ENCODE peak calls at places on chromosomes 7 and 10, in four cellular contexts. Z is HepG2, N is K562, W is HCT116. E is an unnamed sample.

GRCh38 chr10:23099816-23100215 is 4.4 kb downstream of the MSRB2 start:
- DNase-seq in Z (peak), W (no peak), N (no peak), E (no peak)

GRCh38 chr7:90250601-90251303 is 5.8 kb downstream of the CFAP69 start:
- DNase-seq in Z (no peak), N (no peak), W (no peak), E (no peak)

GRCh38 chr7:159040912-159041711 is 103.6 kb downstream of the VIPR2 start:
- DNase-seq in N (no peak), Z (no peak), W (no peak), E (no peak)

GRCh38 chr10:101237080-101237817 is 8.0 kb upstream of the LBX1 start:
- DNase-seq in W (no peak), Z (no peak), N (no peak), E (no peak)

GRCh38 chr10:111117528-111118277 is 40.9 kb downstream of the ADRA2A start:
- DNase-seq in N (no peak), W (no peak), Z (no peak), E (no peak)

GRCh38 chr7:27611043-27611442 is 51.6 kb downstream of the HIBADH start:
- DNase-seq in N (no peak), W (no peak), Z (no peak), E (no peak)

GRCh38 chr7:24706211-24707165 is 50.8 kb downstream of the GSDME start:
- DNase-seq in Z (no peak), N (no peak), W (no peak), E (no peak)

GRCh38 chr10:72800000-72800740 is 93.4 kb upstream of the OIT3 start:
- DNase-seq in Z (peak), N (peak), W (no peak), E (no peak)

GRCh38 chr10:124042656-124043309 is 50.6 kb downstream of the CHST15 start:
- DNase-seq in Z (no peak), N (no peak), W (no peak), E (no peak)

GRCh38 chr7:151459726-151460473 is 20.0 kb upstream of the CRYGN start:
- DNase-seq in N (no peak), W (peak), Z (peak), E (peak)

GRCh38 chr10:125560947-125561346 is 122.0 kb downstream of the TEX36 start:
- DNase-seq in Z (no peak), N (no peak), W (no peak), E (no peak)

GRCh38 chr10:119299531-119299930 is 92.2 kb downstream of the GRK5 start:
- DNase-seq in N (no peak), Z (no peak), W (no peak), E (no peak)

GRCh38 chr7:92621026-92621540 is 30.9 kb upstream of the FAM133B start:
- DNase-seq in W (peak), Z (peak), N (peak), E (peak)

GRCh38 chr10:58385784-58386112 is 538 bp downstream of the TFAM start:
- DNase-seq in Z (peak), W (no peak), N (peak), E (no peak)

GRCh38 chr10:96512997-96513685 is 585 bp downstream of the TLL2 start:
- DNase-seq in W (no peak), N (no peak), Z (no peak), E (no peak)

GRCh38 chr7:2527505-2528464 is 8.2 kb downstream of the LFNG start:
- DNase-seq in Z (peak), W (no peak), N (peak), E (no peak)

GRCh38 chr10:124566981-124567835 is 105.6 kb downstream of the LHPP start:
- DNase-seq in Z (no peak), W (no peak), N (no peak), E (no peak)

GRCh38 chr10:83539528-83540308 is 599.6 kb upstream of the GHITM start:
- DNase-seq in Z (no peak), N (no peak), W (no peak), E (no peak)

GRCh38 chr10:26721561-26721960 is 24.1 kb downstream of the PDSS1 start:
- DNase-seq in Z (no peak), W (no peak), N (no peak), E (no peak)

GRCh38 chr10:31830887-31831286 is 97.7 kb downstream of the ARHGAP12 start:
- DNase-seq in W (no peak), N (no peak), Z (no peak), E (no peak)

GRCh38 chr7:105180002-105180401 is 166.0 kb downstream of the KMT2E start:
- DNase-seq in W (no peak), N (no peak), Z (no peak), E (no peak)

GRCh38 chr7:135493362-135493761 is 16.5 kb downstream of the CNOT4 start:
- DNase-seq in W (no peak), Z (peak), N (no peak), E (no peak)

GRCh38 chr7:29078286-29078685 is 68.1 kb downstream of the CPVL start:
- DNase-seq in W (no peak), N (no peak), Z (no peak), E (no peak)

GRCh38 chr10:44386546-44387052 is 1.7 kb upstream of the CXCL12 start:
- DNase-seq in Z (peak), N (peak), W (no peak), E (no peak)

GRCh38 chr7:17402628-17403278 is 104.3 kb downstream of the AHR start:
- DNase-seq in W (no peak), Z (no peak), N (no peak), E (no peak)

GRCh38 chr7:79308176-79308575 is 145.3 kb downstream of the MAGI2 start:
- DNase-seq in N (no peak), Z (peak), W (peak), E (no peak)

GRCh38 chr10:104123397-104123796 is 1.4 kb downstream of the SFR1 start:
- DNase-seq in Z (no peak), W (no peak), N (no peak), E (no peak)
- TF ChIP-seq CTCF in Z (peak), W (no peak), N (peak), E (peak)

GRCh38 chr7:94761451-94761850 is 105.5 kb upstream of the SGCE start:
- DNase-seq in N (no peak), W (no peak), Z (no peak), E (no peak)

GRCh38 chr7:94760702-94761101 is 104.8 kb upstream of the SGCE start:
- DNase-seq in W (no peak), N (no peak), Z (no peak), E (no peak)

DNA sequence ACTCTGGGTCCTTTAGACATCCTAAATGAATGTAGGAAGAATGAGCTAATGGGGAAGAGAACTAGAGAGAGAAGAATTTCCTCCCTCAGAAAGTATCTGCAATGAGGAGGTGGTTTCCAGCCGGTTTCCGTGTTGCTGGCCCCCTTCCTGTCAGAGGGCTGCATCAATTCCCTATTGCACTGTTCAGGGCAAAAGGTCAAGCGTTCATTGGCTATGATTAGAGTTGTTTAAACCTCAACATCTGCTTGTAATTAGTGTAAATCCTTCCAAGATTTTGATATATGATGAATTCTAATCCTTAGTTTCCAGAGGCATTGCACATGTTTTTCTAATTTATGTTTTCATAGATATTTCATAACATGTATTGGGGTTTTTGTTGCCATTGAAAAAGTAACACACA is 107.3 kb upstream of the SGCE start:
- DNase-seq in W (no peak), N (no peak), Z (no peak), E (no peak)
- TF ChIP-seq TCF7L2 in W (no peak), N (no peak), Z (no peak), E (no peak)

GRCh38 chr10:329361-330099 is 194.3 kb downstream of the ZMYND11 start:
- DNase-seq in N (peak), W (peak), Z (peak), E (peak)
- TF ChIP-seq POLR2AphosphoS5 in N (no peak), W (peak), Z (peak), E (no peak)

GRCh38 chr7:108108131-108108530 is 22.0 kb downstream of the LAMB4 start:
- DNase-seq in N (no peak), Z (no peak), W (no peak), E (no peak)

GRCh38 chr7:108114117-108114841 is 15.9 kb downstream of the LAMB4 start:
- DNase-seq in W (peak), Z (peak), N (no peak), E (no peak)

GRCh38 chr7:108104324-108104723 is 25.8 kb downstream of the LAMB4 start:
- DNase-seq in N (no peak), Z (no peak), W (no peak), E (no peak)

GRCh38 chr7:108112683-108113082 is 17.5 kb downstream of the LAMB4 start:
- DNase-seq in W (no peak), Z (no peak), N (no peak), E (no peak)

DNA sequence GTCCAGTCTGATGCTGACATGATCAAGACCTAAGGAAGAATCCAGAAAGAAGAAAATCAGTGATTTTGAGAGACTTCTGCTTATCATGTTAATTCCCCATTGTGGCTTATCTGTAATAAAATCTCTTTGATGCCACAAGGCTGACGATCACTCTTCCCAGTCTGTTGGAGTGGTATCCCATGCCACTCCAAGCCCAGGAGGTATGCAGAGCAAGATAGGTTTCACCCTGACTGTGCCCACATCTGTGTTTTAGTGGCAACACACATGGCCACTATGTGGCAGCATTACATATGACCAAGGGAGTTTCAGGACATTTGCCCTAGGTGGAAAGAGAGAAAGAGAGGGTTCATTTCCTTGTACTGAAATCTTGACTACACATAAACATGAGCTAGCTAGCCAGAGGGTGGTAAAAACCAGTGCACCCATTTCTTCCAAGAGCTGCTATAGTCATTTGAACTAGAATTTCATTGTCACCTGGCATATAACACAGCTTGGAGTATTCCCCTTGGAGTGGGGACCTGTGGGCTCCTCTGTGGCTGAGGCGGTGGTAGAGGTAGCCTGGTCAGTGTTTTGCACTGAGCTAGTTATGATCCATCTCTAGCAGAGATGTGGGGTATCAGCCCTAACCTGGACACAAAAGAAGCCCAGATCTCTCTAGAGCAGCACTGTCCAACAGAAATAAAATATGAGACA is 20.8 kb downstream of the LAMB4 start:
- DNase-seq in W (peak), Z (peak), N (no peak), E (no peak)
- TF ChIP-seq CTCF in W (peak), Z (peak), N (peak), E (peak)

DNA sequence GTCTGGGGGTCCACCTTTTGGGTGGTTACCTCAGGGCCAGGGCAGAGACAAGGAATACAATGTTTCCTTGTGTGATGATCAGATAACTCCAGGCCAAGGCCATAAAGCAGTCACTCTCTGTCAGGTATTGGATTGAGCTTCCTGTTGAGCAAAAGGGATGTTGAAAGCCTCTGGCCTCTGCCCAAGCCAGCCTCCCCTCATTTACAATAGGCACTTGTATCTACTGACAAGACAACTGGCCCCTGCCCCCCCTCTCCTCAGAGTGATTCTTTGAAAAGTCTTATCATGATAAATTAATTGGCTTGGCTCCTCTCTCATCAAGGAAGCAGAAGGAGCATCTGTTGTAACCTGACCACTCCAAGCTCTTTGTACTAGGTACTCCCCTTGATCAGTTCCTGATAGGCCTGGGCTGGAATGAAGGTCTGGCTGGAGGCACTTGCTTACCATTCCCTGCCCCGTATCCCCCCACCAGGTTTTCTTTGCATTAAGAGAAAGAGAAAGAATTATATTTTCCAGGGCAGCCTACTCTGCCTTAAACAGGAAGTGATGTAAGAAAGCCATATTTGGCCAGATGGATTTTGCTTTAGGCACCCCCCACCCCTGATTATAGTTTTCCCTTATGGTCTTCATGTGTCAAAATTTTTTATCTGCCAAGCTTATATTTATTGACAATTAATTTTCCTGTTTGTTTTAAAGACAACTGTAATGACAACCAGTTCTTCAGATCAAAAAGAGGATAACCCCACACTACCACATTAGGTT is 42.1 kb upstream of the HPS1 start:
- DNase-seq in W (no peak), N (no peak), Z (peak), E (no peak)
- TF ChIP-seq TCF7L2 in W (no peak), N (no peak), Z (no peak), E (no peak)

GRCh38 chr10:74953214-74953613 is 126.8 kb downstream of the KAT6B start:
- DNase-seq in Z (peak), N (no peak), W (no peak), E (no peak)
- TF ChIP-seq POLR2AphosphoS5 in Z (no peak), N (no peak), W (no peak), E (no peak)